ENCODE peak calls at places on chromosomes 13 and 19, in seven cellular contexts. One of them, this sample, is unnamed.

GRCh38 chr19:13978721-13979191 is 26.4 kb downstream of the DCAF15 start:
- DNase-seq in AG04450: no peak
- DNase-seq in WTC11: no peak
- DNase-seq in cardiac muscle cell: peak
- DNase-seq in cardiac fibroblast: no peak
- DNase-seq in AG10803: no peak
- DNase-seq in testis: no peak
- DNase-seq in this sample: peak

GRCh38 chr13:89816404-89816803 is 1531.1 kb upstream of the MIR17HG start:
- DNase-seq in AG04450: no peak
- DNase-seq in WTC11: no peak
- DNase-seq in cardiac muscle cell: no peak
- DNase-seq in cardiac fibroblast: no peak
- DNase-seq in AG10803: no peak
- DNase-seq in testis: no peak
- DNase-seq in this sample: no peak

GRCh38 chr13:63288576-63288975 is 1872.9 kb upstream of the PCDH20 start:
- DNase-seq in AG04450: no peak
- DNase-seq in WTC11: no peak
- DNase-seq in cardiac muscle cell: no peak
- DNase-seq in cardiac fibroblast: no peak
- DNase-seq in AG10803: no peak
- DNase-seq in testis: no peak
- DNase-seq in this sample: no peak

GRCh38 chr19:47284324-47284899 is 9.7 kb downstream of the INAFM1 start:
- DNase-seq in AG04450: peak
- DNase-seq in WTC11: no peak
- DNase-seq in cardiac muscle cell: peak
- DNase-seq in cardiac fibroblast: peak
- DNase-seq in AG10803: peak
- DNase-seq in testis: peak
- DNase-seq in this sample: no peak

GRCh38 chr19:18202759-18203407 is 959 bp downstream of the RAB3A start:
- DNase-seq in AG04450: no peak
- DNase-seq in WTC11: peak
- DNase-seq in cardiac muscle cell: peak
- DNase-seq in cardiac fibroblast: peak
- DNase-seq in AG10803: no peak
- DNase-seq in testis: peak
- DNase-seq in this sample: no peak

GRCh38 chr13:80957019-80957650 is 616.2 kb upstream of the SPRY2 start:
- DNase-seq in AG04450: no peak
- DNase-seq in WTC11: no peak
- DNase-seq in cardiac muscle cell: no peak
- DNase-seq in cardiac fibroblast: peak
- DNase-seq in AG10803: no peak
- DNase-seq in testis: no peak
- DNase-seq in this sample: no peak

GRCh38 chr19:29978139-29978538 is 36.1 kb downstream of the URI1 start:
- DNase-seq in AG04450: no peak
- DNase-seq in WTC11: no peak
- DNase-seq in cardiac muscle cell: no peak
- DNase-seq in cardiac fibroblast: no peak
- DNase-seq in AG10803: no peak
- DNase-seq in testis: no peak
- DNase-seq in this sample: no peak

GRCh38 chr13:29537736-29538624 is 57.5 kb downstream of the SLC7A1 start:
- DNase-seq in AG04450: no peak
- DNase-seq in WTC11: no peak
- DNase-seq in cardiac muscle cell: no peak
- DNase-seq in cardiac fibroblast: no peak
- DNase-seq in AG10803: peak
- DNase-seq in testis: no peak
- DNase-seq in this sample: no peak

GRCh38 chr19:35845215-35846037 is 6.9 kb downstream of the NPHS1 start:
- DNase-seq in AG04450: no peak
- DNase-seq in WTC11: peak
- DNase-seq in cardiac muscle cell: peak
- DNase-seq in cardiac fibroblast: no peak
- DNase-seq in AG10803: no peak
- DNase-seq in testis: no peak
- DNase-seq in this sample: no peak

GRCh38 chr13:100673376-100673830 is 1.2 kb downstream of the TMTC4 start:
- DNase-seq in AG04450: no peak
- DNase-seq in WTC11: peak
- DNase-seq in cardiac muscle cell: peak
- DNase-seq in cardiac fibroblast: no peak
- DNase-seq in AG10803: no peak
- DNase-seq in testis: peak
- DNase-seq in this sample: no peak

GRCh38 chr19:49894011-49894664 is 2.5 kb downstream of the IL4I1 start:
- DNase-seq in AG04450: no peak
- DNase-seq in WTC11: no peak
- DNase-seq in cardiac muscle cell: no peak
- DNase-seq in cardiac fibroblast: no peak
- DNase-seq in AG10803: no peak
- DNase-seq in testis: no peak
- DNase-seq in this sample: no peak

GRCh38 chr13:23955064-23955463 is 57.8 kb upstream of the C1QTNF9B start:
- DNase-seq in AG04450: no peak
- DNase-seq in WTC11: no peak
- DNase-seq in cardiac muscle cell: no peak
- DNase-seq in cardiac fibroblast: no peak
- DNase-seq in AG10803: no peak
- DNase-seq in testis: no peak
- DNase-seq in this sample: no peak

GRCh38 chr19:47112166-47112663 is 1.4 kb downstream of the ZC3H4 start:
- DNase-seq in AG04450: peak
- DNase-seq in WTC11: peak
- DNase-seq in cardiac muscle cell: peak
- DNase-seq in cardiac fibroblast: peak
- DNase-seq in AG10803: peak
- DNase-seq in testis: peak
- DNase-seq in this sample: peak

GRCh38 chr19:51703655-51704515 is 10.8 kb downstream of the SPACA6 start:
- DNase-seq in AG04450: peak
- DNase-seq in WTC11: peak
- DNase-seq in cardiac muscle cell: peak
- DNase-seq in cardiac fibroblast: peak
- DNase-seq in AG10803: peak
- DNase-seq in testis: peak
- DNase-seq in this sample: peak

GRCh38 chr19:46616631-46617322 is 8.1 kb downstream of the PTGIR start:
- DNase-seq in AG04450: no peak
- DNase-seq in WTC11: peak
- DNase-seq in cardiac muscle cell: peak
- DNase-seq in cardiac fibroblast: peak
- DNase-seq in AG10803: peak
- DNase-seq in testis: peak
- DNase-seq in this sample: peak

GRCh38 chr19:9467161-9467560 is 31.3 kb downstream of the ZNF560 start:
- DNase-seq in AG04450: no peak
- DNase-seq in WTC11: no peak
- DNase-seq in cardiac muscle cell: no peak
- DNase-seq in cardiac fibroblast: no peak
- DNase-seq in AG10803: no peak
- DNase-seq in testis: no peak
- DNase-seq in this sample: no peak

GRCh38 chr19:43780706-43781525 is at the start of gene KCNN4:
- DNase-seq in AG04450: no peak
- DNase-seq in WTC11: no peak
- DNase-seq in cardiac muscle cell: no peak
- DNase-seq in cardiac fibroblast: no peak
- DNase-seq in AG10803: peak
- DNase-seq in testis: no peak
- DNase-seq in this sample: no peak

GRCh38 chr13:51777921-51778320 is 26.0 kb downstream of the DHRS12 start:
- DNase-seq in AG04450: no peak
- DNase-seq in WTC11: no peak
- DNase-seq in cardiac muscle cell: no peak
- DNase-seq in cardiac fibroblast: no peak
- DNase-seq in AG10803: no peak
- DNase-seq in testis: no peak
- DNase-seq in this sample: no peak

GRCh38 chr13:80340643-80341097 is 256 bp downstream of the SPRY2 start:
- DNase-seq in AG04450: no peak
- DNase-seq in WTC11: no peak
- DNase-seq in cardiac muscle cell: no peak
- DNase-seq in cardiac fibroblast: no peak
- DNase-seq in AG10803: peak
- DNase-seq in testis: no peak
- DNase-seq in this sample: no peak

GRCh38 chr13:59538512-59538911 is 625.2 kb downstream of the DIAPH3 start:
- DNase-seq in AG04450: no peak
- DNase-seq in WTC11: no peak
- DNase-seq in cardiac muscle cell: no peak
- DNase-seq in cardiac fibroblast: no peak
- DNase-seq in AG10803: no peak
- DNase-seq in testis: no peak
- DNase-seq in this sample: no peak

GRCh38 chr13:26280295-26280694 is 26.4 kb downstream of the CDK8 start:
- DNase-seq in AG04450: no peak
- DNase-seq in WTC11: no peak
- DNase-seq in cardiac muscle cell: no peak
- DNase-seq in cardiac fibroblast: peak
- DNase-seq in AG10803: peak
- DNase-seq in testis: no peak
- DNase-seq in this sample: no peak

GRCh38 chr13:50509167-50509566 is 334.3 kb downstream of the DLEU7 start:
- DNase-seq in AG04450: no peak
- DNase-seq in WTC11: no peak
- DNase-seq in cardiac muscle cell: no peak
- DNase-seq in cardiac fibroblast: no peak
- DNase-seq in AG10803: no peak
- DNase-seq in testis: no peak
- DNase-seq in this sample: no peak

GRCh38 chr19:58468216-58468839 is 1.4 kb downstream of the ZNF324 start:
- DNase-seq in AG04450: no peak
- DNase-seq in WTC11: no peak
- DNase-seq in cardiac muscle cell: no peak
- DNase-seq in cardiac fibroblast: no peak
- DNase-seq in AG10803: no peak
- DNase-seq in testis: no peak
- DNase-seq in this sample: no peak
- TF ChIP-seq CTCF in AG04450: no peak
- TF ChIP-seq CTCF in WTC11: no peak
- TF ChIP-seq CTCF in cardiac muscle cell: no peak
- TF ChIP-seq CTCF in cardiac fibroblast: no peak
- TF ChIP-seq CTCF in AG10803: no peak
- TF ChIP-seq CTCF in testis: no peak
- TF ChIP-seq CTCF in this sample: no peak

GRCh38 chr13:99605417-99606321 is 104.4 kb downstream of the TM9SF2 start:
- DNase-seq in AG04450: no peak
- DNase-seq in WTC11: peak
- DNase-seq in cardiac muscle cell: peak
- DNase-seq in cardiac fibroblast: peak
- DNase-seq in AG10803: peak
- DNase-seq in testis: peak
- DNase-seq in this sample: no peak
- TF ChIP-seq CTCF in AG04450: peak
- TF ChIP-seq CTCF in WTC11: no peak
- TF ChIP-seq CTCF in cardiac muscle cell: peak
- TF ChIP-seq CTCF in cardiac fibroblast: peak
- TF ChIP-seq CTCF in AG10803: peak
- TF ChIP-seq CTCF in testis: no peak
- TF ChIP-seq CTCF in this sample: no peak

DNA sequence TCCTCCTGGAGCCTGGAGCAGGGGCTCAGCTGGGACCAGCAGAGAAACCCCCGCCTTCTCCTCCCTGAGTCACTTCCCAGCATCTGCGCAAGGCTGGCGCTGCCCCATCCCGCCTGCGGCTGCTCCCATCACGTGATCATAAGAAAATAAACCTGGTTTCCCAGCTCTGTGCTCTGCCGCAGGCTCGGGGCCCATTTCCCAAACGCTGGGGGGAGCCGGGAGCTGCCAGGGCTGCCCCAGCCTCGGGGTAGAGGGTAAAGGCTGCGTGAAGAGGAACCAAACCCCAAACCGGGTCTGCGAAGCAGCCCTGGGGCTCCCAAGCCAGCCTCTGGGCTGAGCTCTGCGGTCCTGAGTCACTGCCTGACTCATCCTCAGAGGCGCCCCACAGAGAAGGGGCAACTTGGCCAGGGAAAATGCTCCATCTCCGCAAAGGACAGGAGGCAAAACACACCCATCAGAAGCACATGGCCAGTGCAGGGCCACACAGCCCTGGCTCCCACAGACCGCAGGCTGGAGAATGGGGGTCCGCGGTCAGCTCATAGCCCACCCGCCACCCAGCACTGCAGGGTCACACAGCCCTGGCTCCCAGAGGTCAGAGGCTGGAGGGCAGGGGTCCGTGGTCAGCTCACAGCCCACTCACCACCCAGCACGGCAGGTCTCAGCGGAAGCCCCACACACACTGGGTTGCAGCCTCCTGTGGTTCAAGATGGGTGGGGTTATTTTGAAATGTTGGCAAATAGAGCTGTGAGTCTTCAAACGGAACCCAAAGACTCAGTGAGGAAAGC is 67.1 kb downstream of the RASA3 start:
- DNase-seq in AG04450: peak
- DNase-seq in WTC11: peak
- DNase-seq in cardiac muscle cell: peak
- DNase-seq in cardiac fibroblast: peak
- DNase-seq in AG10803: peak
- DNase-seq in testis: peak
- DNase-seq in this sample: peak
- TF ChIP-seq CTCF in AG04450: peak
- TF ChIP-seq CTCF in WTC11: no peak
- TF ChIP-seq CTCF in cardiac muscle cell: no peak
- TF ChIP-seq CTCF in cardiac fibroblast: no peak
- TF ChIP-seq CTCF in AG10803: no peak
- TF ChIP-seq CTCF in testis: no peak
- TF ChIP-seq CTCF in this sample: no peak

GRCh38 chr19:10501971-10502523 is 1.1 kb downstream of the KEAP1 start:
- DNase-seq in AG04450: no peak
- DNase-seq in WTC11: peak
- DNase-seq in cardiac muscle cell: peak
- DNase-seq in cardiac fibroblast: peak
- DNase-seq in AG10803: peak
- DNase-seq in testis: peak
- DNase-seq in this sample: no peak
- TF ChIP-seq CTCF in AG04450: no peak
- TF ChIP-seq CTCF in WTC11: no peak
- TF ChIP-seq CTCF in cardiac muscle cell: peak
- TF ChIP-seq CTCF in cardiac fibroblast: no peak
- TF ChIP-seq CTCF in AG10803: no peak
- TF ChIP-seq CTCF in testis: no peak
- TF ChIP-seq CTCF in this sample: no peak

GRCh38 chr13:83780201-83780600 is 102.1 kb downstream of the SLITRK1 start:
- DNase-seq in AG04450: no peak
- DNase-seq in WTC11: peak
- DNase-seq in cardiac muscle cell: peak
- DNase-seq in cardiac fibroblast: peak
- DNase-seq in AG10803: peak
- DNase-seq in testis: peak
- DNase-seq in this sample: no peak
- TF ChIP-seq CTCF in AG04450: peak
- TF ChIP-seq CTCF in WTC11: peak
- TF ChIP-seq CTCF in cardiac muscle cell: peak
- TF ChIP-seq CTCF in cardiac fibroblast: peak
- TF ChIP-seq CTCF in AG10803: peak
- TF ChIP-seq CTCF in testis: peak
- TF ChIP-seq CTCF in this sample: no peak